ENCODE peak calls at places on chromosomes 6 and 20, in four cellular contexts. B is upper lobe of left lung, S is HCT116, T is body of pancreas. X is an unnamed sample. For H3K36me3, the result is how much of the 10 kb centered on the place peaks cover.

GRCh38 chr20:38159539-38159938 is 5.5 kb downstream of the TGM2 start:
- DNase-seq in T (no peak), B (no peak), S (no peak), X (no peak)

GRCh38 chr20:32010096-32010495 is at the start of gene CCM2L:
- DNase-seq in B (no peak), T (no peak), S (no peak), X (peak)

GRCh38 chr20:61789329-61789728 is 276.4 kb downstream of the TAF4 start:
- DNase-seq in B (no peak), S (no peak), T (no peak), X (no peak)

GRCh38 chr6:38684244-38684643 is 18.7 kb downstream of the GLO1 start:
- DNase-seq in B (no peak), S (no peak), T (no peak), X (no peak)

GRCh38 chr6:140857734-140858380 is 1274.9 kb upstream of the GJE1 start:
- DNase-seq in S (peak), B (no peak), T (no peak), X (no peak)

GRCh38 chr20:53579266-53579580 is 14.4 kb downstream of the ZNF217 start:
- DNase-seq in B (no peak), T (no peak), S (no peak), X (no peak)

GRCh38 chr6:83459663-83460062 is 28.8 kb upstream of the ME1 start:
- DNase-seq in S (no peak), T (no peak), B (no peak), X (no peak)

GRCh38 chr6:106114492-106114891 is 28.4 kb downstream of the PRDM1 start:
- DNase-seq in T (no peak), B (no peak), S (no peak), X (no peak)

GRCh38 chr20:56347628-56348305 is 11.0 kb upstream of the FAM210B start:
- DNase-seq in S (no peak), T (no peak), B (peak), X (no peak)

GRCh38 chr6:128516514-128516898 is 3.9 kb downstream of the PTPRK start:
- DNase-seq in T (no peak), B (no peak), S (no peak), X (no peak)

GRCh38 chr6:65006788-65007187 is 700.2 kb downstream of the EYS start:
- DNase-seq in B (no peak), S (no peak), T (no peak), X (no peak)

GRCh38 chr6:124999105-124999764 is 37.0 kb downstream of the RNF217 start:
- DNase-seq in S (no peak), T (peak), B (no peak), X (no peak)

GRCh38 chr6:167235421-167236238 is 55.5 kb upstream of the UNC93A start:
- DNase-seq in T (no peak), B (peak), S (no peak), X (no peak)

GRCh38 chr20:219290-220115 is 7.6 kb upstream of the DEFB129 start:
- DNase-seq in T (no peak), B (no peak), S (peak), X (no peak)

GRCh38 chr6:79676785-79677736 is 45.9 kb downstream of the SH3BGRL2 start:
- DNase-seq in B (no peak), T (no peak), S (no peak), X (no peak)

GRCh38 chr6:27630727-27631613 is 158.1 kb upstream of the ZNF184 start:
- DNase-seq in S (peak), T (peak), B (peak), X (no peak)

GRCh38 chr20:38883981-38884733 is 42.1 kb upstream of the FAM83D start:
- DNase-seq in B (no peak), S (no peak), T (no peak), X (no peak)

GRCh38 chr20:25509084-25509483 is 76.2 kb downstream of the NINL start:
- DNase-seq in S (no peak), T (no peak), B (no peak), X (no peak)

GRCh38 chr6:114291428-114291827 is 51.4 kb downstream of the HS3ST5 start:
- DNase-seq in T (no peak), S (no peak), B (no peak), X (no peak)

GRCh38 chr6:159683722-159684304 is 9.2 kb downstream of the SOD2 start:
- DNase-seq in S (no peak), B (no peak), T (no peak), X (no peak)
- H3K36me3 ChIP-seq in S (under half), B (under half), T (under half), X (half or more)

GRCh38 chr6:14865609-14866100 is 380.2 kb upstream of the JARID2 start:
- DNase-seq in S (no peak), T (no peak), B (no peak), X (no peak)
- TF ChIP-seq POLR2A in S (no peak), T (no peak), B (no peak), X (no peak)

GRCh38 chr6:44123544-44123943 is 3.7 kb downstream of the MRPL14 start:
- DNase-seq in T (no peak), B (no peak), S (no peak), X (no peak)
- H3K36me3 ChIP-seq in T (under half), B (under half), S (under half), X (under half)

GRCh38 chr6:219019-219570 is 73.2 kb upstream of the DUSP22 start:
- DNase-seq in T (no peak), S (no peak), B (no peak), X (no peak)

GRCh38 chr6:220312-220711 is 72.0 kb upstream of the DUSP22 start:
- DNase-seq in B (no peak), T (no peak), S (no peak), X (no peak)

GRCh38 chr6:219641-220198 is 72.6 kb upstream of the DUSP22 start:
- DNase-seq in T (peak), B (peak), S (no peak), X (peak)

GRCh38 chr6:217048-217659 is 75.1 kb upstream of the DUSP22 start:
- DNase-seq in B (peak), S (peak), T (no peak), X (no peak)

GRCh38 chr6:218153-219018 is 73.9 kb upstream of the DUSP22 start:
- DNase-seq in B (no peak), T (no peak), S (no peak), X (no peak)
- TF ChIP-seq POLR2A in B (no peak), T (no peak), S (no peak), X (no peak)

GRCh38 chr6:35475573-35475972 is 7.4 kb downstream of the RPL10A start:
- DNase-seq in T (no peak), B (no peak), S (no peak), X (no peak)
- H3K36me3 ChIP-seq in T (under half), B (under half), S (under half), X (under half)

X was measured in heart left ventricle.